ENCODE peak calls at places on chromosomes 11 and 22, in four cellular contexts. J is pancreas, A is PC-3, W is Peyer's patch. T is an unnamed sample. For H3K27me3, the result is how much of the 10 kb centered on the place peaks cover.

GRCh38 chr11:59865031-59865430 is 1.3 kb downstream of the TCN1 start:
- DNase-seq in W (no peak), A (peak), J (no peak), T (no peak)

GRCh38 chr11:110199184-110199981 is 97.0 kb downstream of the RDX start:
- DNase-seq in W (no peak), J (no peak), A (peak), T (no peak)

GRCh38 chr22:45911601-45912271 is 65.2 kb downstream of the WNT7B start:
- DNase-seq in J (no peak), A (peak), W (no peak), T (no peak)

GRCh38 chr22:47422736-47423135 is 660.3 kb downstream of the TBC1D22A start:
- DNase-seq in J (no peak), W (no peak), A (no peak), T (no peak)

GRCh38 chr11:65851811-65852507 is 6.0 kb downstream of the CFL1 start:
- DNase-seq in J (no peak), W (no peak), A (no peak), T (no peak)

GRCh38 chr22:17501679-17502285 is 61.5 kb upstream of the SLC25A18 start:
- DNase-seq in A (peak), W (no peak), J (no peak), T (peak)

GRCh38 chr22:48004038-48004437 is 1241.6 kb downstream of the TBC1D22A start:
- DNase-seq in J (no peak), A (no peak), W (no peak), T (no peak)

GRCh38 chr11:77377734-77378133 is 76.2 kb upstream of the GDPD4 start:
- DNase-seq in W (no peak), A (no peak), J (no peak), T (no peak)

GRCh38 chr11:31817054-31817620 is 6.0 kb upstream of the PAX6 start:
- DNase-seq in J (no peak), A (no peak), W (peak), T (no peak)

GRCh38 chr11:44564198-44564597 is 1.3 kb upstream of the CD82 start:
- DNase-seq in J (no peak), A (no peak), W (peak), T (no peak)

GRCh38 chr11:122044086-122044485 is 71.9 kb downstream of the BLID start:
- DNase-seq in J (no peak), W (no peak), A (peak), T (no peak)

GRCh38 chr22:33682927-33683326 is 237.3 kb downstream of the LARGE1 start:
- DNase-seq in W (no peak), A (no peak), J (no peak), T (no peak)

GRCh38 chr11:12706531-12707499 is 32.6 kb downstream of the TEAD1 start:
- DNase-seq in J (no peak), A (no peak), W (no peak), T (no peak)

GRCh38 chr11:86431258-86431657 is 56.6 kb downstream of the CCDC81 start:
- DNase-seq in J (no peak), W (no peak), A (no peak), T (no peak)

GRCh38 chr11:128705124-128705920 is 11.4 kb downstream of the FLI1 start:
- DNase-seq in J (no peak), W (no peak), A (no peak), T (no peak)

GRCh38 chr11:128711136-128711535 is 17.3 kb downstream of the FLI1 start:
- DNase-seq in W (no peak), J (no peak), A (peak), T (no peak)

GRCh38 chr11:128707671-128708070 is 13.8 kb downstream of the FLI1 start:
- DNase-seq in J (no peak), A (peak), W (no peak), T (no peak)

GRCh38 chr11:128708660-128709059 is 14.8 kb downstream of the FLI1 start:
- DNase-seq in W (no peak), A (peak), J (no peak), T (no peak)

DNA sequence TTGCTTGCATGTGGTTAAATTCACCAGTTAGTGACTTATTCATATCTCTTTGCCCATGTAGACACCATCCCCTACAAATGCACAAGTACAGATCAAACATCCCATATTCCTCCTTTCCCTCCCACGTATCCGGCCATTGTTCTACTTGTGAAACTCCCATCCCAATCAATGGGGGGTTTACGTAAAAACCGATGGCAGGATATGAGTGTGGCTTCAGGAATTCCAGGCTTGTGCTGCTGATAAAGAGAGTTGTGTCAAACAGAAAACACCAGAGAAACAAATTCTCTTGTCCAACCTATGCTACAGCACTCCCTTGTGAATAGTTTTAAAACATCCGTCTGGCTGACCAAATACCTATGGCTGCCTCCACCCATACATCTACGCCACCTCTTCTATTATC is 15.5 kb downstream of the FLI1 start:
- DNase-seq in J (no peak), W (no peak), A (peak), T (no peak)
- H3K27me3 ChIP-seq in J (under half), W (under half), A (under half), T (under half)

DNA sequence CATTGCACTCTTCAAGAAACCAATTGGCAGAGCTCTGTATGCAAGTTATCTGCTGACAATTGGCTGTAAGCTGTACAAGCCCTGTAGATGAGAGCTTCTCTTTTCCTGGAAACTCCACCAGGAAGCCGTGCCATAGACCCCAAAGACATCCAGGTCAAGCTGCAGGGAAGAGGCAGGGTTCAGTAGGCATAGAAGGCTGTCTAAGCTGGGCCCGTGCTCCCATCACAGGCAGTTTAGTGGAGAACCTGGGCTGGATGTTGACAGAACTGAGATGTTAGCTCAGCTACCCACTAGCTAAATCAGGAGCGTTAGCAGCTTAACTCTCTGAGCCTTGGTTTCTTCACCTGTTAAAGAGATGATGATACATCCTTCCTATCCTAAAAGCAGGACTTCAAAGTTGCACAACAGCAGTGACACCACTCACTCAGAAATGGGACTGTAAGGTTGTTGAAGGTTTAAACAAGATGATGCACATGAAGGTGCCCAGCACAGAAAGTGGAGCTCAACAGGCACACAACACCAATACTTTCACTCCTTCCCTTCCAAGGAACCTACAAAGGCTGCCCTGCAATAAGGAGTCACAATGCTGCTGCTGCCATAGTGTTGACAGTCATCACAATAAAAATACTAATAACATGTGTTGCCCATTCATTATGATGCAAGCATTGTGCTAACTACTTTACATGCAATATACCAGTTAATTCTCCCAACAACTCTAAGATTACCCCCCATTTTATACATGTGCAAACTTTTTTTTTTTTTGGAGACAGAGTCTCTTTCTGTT is 115.4 kb downstream of the ZBTB16 start:
- DNase-seq in A (no peak), J (no peak), W (no peak), T (no peak)
- H3K4me3 ChIP-seq in A (no peak), J (no peak), W (no peak), T (no peak)

GRCh38 chr11:34091825-34092224 is 13.6 kb upstream of the NAT10 start:
- DNase-seq in A (no peak), W (no peak), J (no peak), T (no peak)
- H3K27me3 ChIP-seq in A (under half), W (under half), J (under half), T (under half)

GRCh38 chr11:2210366-2211112 is 38.9 kb upstream of the TH start:
- DNase-seq in J (peak), A (no peak), W (peak), T (no peak)
- H3K4me3 ChIP-seq in J (no peak), A (no peak), W (no peak), T (no peak)

DNA sequence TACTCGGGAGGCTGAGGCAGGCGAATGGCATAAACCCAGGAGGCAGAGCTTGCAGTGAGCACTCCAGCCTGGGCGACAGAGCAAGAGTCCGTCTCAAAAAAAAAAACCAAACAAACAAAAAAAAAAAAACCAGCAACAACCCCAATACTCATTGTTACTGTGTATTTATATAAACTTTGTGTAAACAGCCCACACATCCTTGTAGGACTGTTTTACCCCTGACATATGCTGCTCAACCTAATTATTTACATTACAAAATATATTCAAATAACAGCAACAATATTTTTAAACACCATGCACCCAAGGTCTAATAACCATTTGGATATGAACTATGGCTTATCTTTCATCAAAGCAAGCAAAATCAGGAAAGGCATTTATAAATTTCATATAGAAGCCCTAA is 284.1 kb downstream of the TTC28 start:
- DNase-seq in J (no peak), W (no peak), A (no peak), T (no peak)
- H3K27me3 ChIP-seq in J (under half), W (under half), A (under half), T (under half)

T was measured in CD4-positive, alpha-beta memory T cell.